ENCODE peak calls at places on chromosomes 7 and 10, in nine cellular contexts. F is psoas muscle, S is heart right ventricle, C is tibial artery, M is left ventricle myocardium inferior, L is foreskin fibroblast, A is pancreas, K is gastrocnemius medialis, O is bronchial epithelial cell. J is an unnamed sample.

GRCh38 chr7:92835851-92836488 is 403 bp downstream of the CDK6 start:
- DNase-seq in S (no peak), A (peak), C (peak), L (peak), M (peak), F (peak), O (no peak), K (no peak), J (peak)

GRCh38 chr10:38008006-38008405 is 2.5 kb upstream of the ZNF33A start:
- DNase-seq in S (no peak), M (no peak), O (peak), L (no peak), K (no peak), F (no peak), C (no peak), A (no peak), J (no peak)

GRCh38 chr10:27723436-27723835 is 22.2 kb downstream of the MKX start:
- DNase-seq in L (peak), A (no peak), C (no peak), O (no peak), M (no peak), F (no peak), K (no peak), S (no peak), J (no peak)

GRCh38 chr7:149496642-149497391 is 792 bp downstream of the ZNF746 start:
- DNase-seq in C (peak), K (no peak), A (peak), M (peak), O (peak), L (peak), S (peak), F (peak), J (peak)

GRCh38 chr10:34292675-34293074 is 522.4 kb downstream of the PARD3 start:
- DNase-seq in C (no peak), M (no peak), F (no peak), A (no peak), L (peak), K (no peak), S (no peak), O (no peak), J (no peak)

GRCh38 chr10:131679926-131680325 is 220.9 kb upstream of the PPP2R2D start:
- DNase-seq in O (no peak), S (no peak), L (no peak), K (no peak), M (no peak), F (no peak), C (no peak), A (no peak), J (no peak)

GRCh38 chr10:123024540-123024939 is 15.7 kb downstream of the ACADSB start:
- DNase-seq in L (no peak), M (no peak), F (no peak), S (no peak), A (no peak), K (no peak), O (no peak), C (no peak), J (no peak)

GRCh38 chr7:127986581-127987461 is 44.4 kb downstream of the LRRC4 start:
- DNase-seq in S (peak), O (no peak), A (peak), M (peak), K (no peak), F (no peak), C (peak), L (no peak), J (no peak)

GRCh38 chr10:93462881-93463280 is 19.3 kb downstream of the MYOF start:
- DNase-seq in O (no peak), L (peak), M (no peak), K (no peak), A (no peak), C (no peak), F (no peak), S (no peak), J (peak)

GRCh38 chr7:45663167-45663921 is 89.2 kb downstream of the ADCY1 start:
- DNase-seq in C (no peak), S (peak), O (no peak), M (peak), F (peak), L (peak), K (no peak), A (peak), J (peak)

GRCh38 chr10:125608474-125608873 is 74.5 kb downstream of the TEX36 start:
- DNase-seq in S (no peak), F (no peak), M (no peak), L (no peak), K (no peak), A (no peak), C (no peak), O (no peak), J (no peak)

GRCh38 chr7:116236020-116236630 is 25.8 kb downstream of the TES start:
- DNase-seq in S (no peak), M (no peak), A (no peak), C (peak), F (no peak), K (peak), O (no peak), L (peak), J (peak)

GRCh38 chr7:11213246-11213645 is 239.6 kb downstream of the PHF14 start:
- DNase-seq in S (no peak), L (no peak), O (no peak), F (no peak), M (no peak), A (no peak), C (no peak), K (no peak), J (no peak)

GRCh38 chr7:44097064-44097932 is 6.8 kb upstream of the AEBP1 start:
- DNase-seq in C (no peak), M (no peak), S (no peak), L (no peak), O (no peak), F (no peak), K (no peak), A (no peak), J (no peak)

GRCh38 chr7:151381333-151382078 is 28.3 kb downstream of the WDR86 start:
- DNase-seq in S (no peak), A (no peak), L (no peak), C (no peak), O (no peak), M (no peak), F (no peak), K (no peak), J (no peak)

GRCh38 chr7:94367940-94368339 is 26.8 kb upstream of the COL1A2 start:
- DNase-seq in L (peak), K (no peak), C (no peak), S (no peak), F (no peak), O (no peak), M (no peak), A (no peak), J (peak)

GRCh38 chr7:25073451-25073850 is 51.6 kb downstream of the CYCS start:
- DNase-seq in K (no peak), M (no peak), F (no peak), L (peak), O (no peak), C (no peak), S (no peak), A (no peak), J (peak)

GRCh38 chr7:112271162-112271561 is 64.7 kb downstream of the ZNF277 start:
- DNase-seq in L (no peak), K (no peak), C (no peak), A (no peak), S (no peak), F (no peak), O (no peak), M (no peak), J (no peak)

GRCh38 chr7:136958016-136958415 is 89.6 kb downstream of the CHRM2 start:
- DNase-seq in C (no peak), O (no peak), L (no peak), M (no peak), S (no peak), K (no peak), F (no peak), A (no peak), J (peak)

GRCh38 chr10:28120043-28120749 is 121.3 kb upstream of the ODAD2 start:
- DNase-seq in M (no peak), K (no peak), A (no peak), L (peak), O (no peak), F (no peak), C (no peak), S (no peak), J (no peak)

GRCh38 chr7:12685550-12685949 is 1.9 kb upstream of the ARL4A start:
- DNase-seq in M (no peak), O (no peak), C (peak), A (no peak), K (peak), L (peak), F (no peak), S (peak), J (peak)

GRCh38 chr10:74586088-74586585 is 240.3 kb upstream of the KAT6B start:
- DNase-seq in O (no peak), S (no peak), M (no peak), K (no peak), A (no peak), C (no peak), L (peak), F (no peak), J (no peak)

GRCh38 chr7:48246073-48246472 is 74.8 kb downstream of the ABCA13 start:
- DNase-seq in O (no peak), K (no peak), L (no peak), A (no peak), S (no peak), F (no peak), C (peak), M (no peak), J (no peak)

GRCh38 chr7:112550468-112551060 is 69.8 kb downstream of the LSMEM1 start:
- DNase-seq in F (no peak), L (peak), A (no peak), K (no peak), S (no peak), M (no peak), C (no peak), O (peak), J (peak)

GRCh38 chr7:113945018-113945938 is 26.5 kb upstream of the PPP1R3A start:
- DNase-seq in L (peak), O (peak), M (no peak), F (no peak), K (no peak), A (no peak), S (no peak), C (no peak), J (no peak)

GRCh38 chr7:156459582-156459981 is 181.0 kb upstream of the RNF32 start:
- DNase-seq in A (no peak), S (no peak), L (no peak), F (no peak), M (no peak), O (no peak), K (no peak), C (no peak), J (no peak)

GRCh38 chr7:191105-192034 is 1.0 kb upstream of the FAM20C start:
- DNase-seq in L (peak), S (peak), C (peak), O (peak), M (peak), F (peak), A (no peak), K (peak), J (peak)

GRCh38 chr7:101918426-101918825 is 101.0 kb downstream of the CUX1 start:
- DNase-seq in O (no peak), K (peak), L (no peak), A (no peak), C (peak), M (no peak), S (no peak), F (no peak), J (no peak)

GRCh38 chr10:90051053-90051452 is 349.7 kb downstream of the KIF20B start:
- DNase-seq in O (peak), M (no peak), C (no peak), L (no peak), A (no peak), K (no peak), S (no peak), F (no peak), J (no peak)

GRCh38 chr7:118053353-118053752 is 130.6 kb upstream of the LSM8 start:
- DNase-seq in A (no peak), C (no peak), M (no peak), O (peak), K (no peak), S (no peak), L (no peak), F (no peak), J (no peak)

GRCh38 chr7:109246330-109247077 is 676.8 kb downstream of the DNAJB9 start:
- DNase-seq in F (no peak), C (no peak), M (no peak), K (no peak), A (no peak), S (no peak), L (peak), O (peak), J (peak)

GRCh38 chr7:104643587-104644217 is 315.3 kb downstream of the LHFPL3 start:
- DNase-seq in L (peak), A (no peak), S (no peak), C (no peak), K (no peak), O (peak), F (no peak), M (no peak), J (peak)

GRCh38 chr7:150781016-150781415 is 19.1 kb downstream of the TMEM176B start:
- DNase-seq in A (no peak), C (no peak), F (no peak), K (no peak), M (no peak), S (no peak), L (peak), O (peak), J (peak)

GRCh38 chr10:21315321-21316220 is 209.9 kb downstream of the SKIDA1 start:
- DNase-seq in K (peak), A (peak), C (peak), M (peak), O (peak), S (peak), F (peak), L (peak), J (peak)

GRCh38 chr7:104625956-104626355 is 297.6 kb downstream of the LHFPL3 start:
- DNase-seq in A (no peak), M (no peak), O (peak), S (no peak), K (no peak), C (no peak), F (no peak), L (no peak), J (no peak)

GRCh38 chr7:15914611-15915010 is 228.1 kb upstream of the MEOX2 start:
- DNase-seq in L (no peak), A (no peak), S (no peak), C (no peak), M (no peak), O (no peak), K (no peak), F (no peak), J (no peak)

GRCh38 chr10:126042906-126043305 is 146.5 kb downstream of the FANK1 start:
- DNase-seq in K (no peak), M (no peak), O (no peak), S (no peak), C (no peak), A (no peak), L (no peak), F (no peak), J (no peak)

GRCh38 chr10:77416327-77417135 is 221.1 kb downstream of the KCNMA1 start:
- DNase-seq in F (no peak), O (peak), L (peak), K (no peak), S (no peak), A (no peak), M (no peak), C (no peak), J (peak)

GRCh38 chr10:121450247-121450646 is 148.0 kb downstream of the FGFR2 start:
- DNase-seq in F (no peak), S (no peak), O (no peak), A (no peak), C (no peak), M (no peak), L (no peak), K (no peak), J (no peak)

GRCh38 chr10:121449457-121450045 is 148.7 kb downstream of the FGFR2 start:
- DNase-seq in K (no peak), M (no peak), L (no peak), S (no peak), C (no peak), F (no peak), O (no peak), A (no peak), J (no peak)

GRCh38 chr10:121452581-121452980 is 145.7 kb downstream of the FGFR2 start:
- DNase-seq in M (no peak), F (no peak), K (no peak), S (no peak), A (no peak), C (no peak), L (no peak), O (no peak), J (no peak)

GRCh38 chr10:121453160-121453559 is 145.1 kb downstream of the FGFR2 start:
- DNase-seq in C (no peak), M (no peak), A (no peak), K (no peak), S (no peak), O (no peak), L (no peak), F (no peak), J (no peak)

DNA sequence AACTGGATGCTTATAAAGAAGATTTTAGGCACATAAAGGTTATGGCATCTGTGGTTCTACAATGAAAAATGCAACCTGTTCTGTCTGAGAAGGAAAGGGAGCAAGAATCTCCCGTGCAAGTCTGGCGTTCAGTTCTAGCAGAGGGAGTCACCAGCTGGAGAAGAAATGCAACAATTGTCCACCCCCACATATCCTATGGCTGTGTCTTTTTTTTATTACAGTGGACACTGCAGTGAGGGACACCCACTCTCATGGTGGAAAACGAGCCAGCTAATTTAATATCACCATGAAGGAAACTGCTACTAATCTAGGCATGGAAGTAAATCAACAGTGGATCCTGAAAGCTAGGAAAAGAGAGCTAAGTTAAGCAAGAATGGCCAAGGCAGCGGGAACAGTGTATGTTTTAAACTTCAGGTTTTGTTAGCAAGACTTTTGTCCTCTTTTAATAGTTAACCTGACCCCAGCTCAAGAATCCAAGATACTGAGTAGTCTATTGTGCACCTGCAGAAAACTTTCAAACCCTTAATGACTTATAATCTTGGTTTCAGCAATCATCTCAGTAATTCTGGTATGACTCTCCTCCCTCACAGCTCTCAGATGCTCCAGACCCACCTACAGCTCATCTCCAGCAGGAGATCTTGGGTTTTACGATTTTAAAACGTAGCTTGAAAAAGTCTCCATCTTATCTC is 149.3 kb downstream of the FGFR2 start:
- DNase-seq in K (no peak), F (no peak), O (no peak), M (no peak), C (no peak), S (no peak), A (no peak), L (no peak), J (no peak)
- TF ChIP-seq CTCF in K (no peak), F (no peak), O (no peak), M (no peak), C (no peak), S (no peak), A (no peak), L (no peak), J (no peak)

GRCh38 chr10:111037868-111038267 is 39.0 kb upstream of the ADRA2A start:
- DNase-seq in F (no peak), S (no peak), C (no peak), L (peak), A (no peak), M (no peak), K (no peak), O (no peak), J (no peak)
- H3K4me3 ChIP-seq in F (no peak), S (no peak), C (no peak), L (no peak), A (no peak), M (no peak), K (no peak), O (no peak), J (no peak)

GRCh38 chr10:68901106-68901927 is at the start of gene DDX50:
- DNase-seq in M (peak), F (peak), C (peak), A (peak), S (peak), K (peak), L (peak), O (peak), J (peak)
- TF ChIP-seq CTCF in M (peak), F (peak), C (peak), A (no peak), S (no peak), K (peak), L (no peak), O (no peak), J (peak)

GRCh38 chr7:132996581-132997242 is 85.2 kb downstream of the CHCHD3 start:
- DNase-seq in K (no peak), A (no peak), F (no peak), O (peak), S (no peak), M (no peak), L (no peak), C (no peak), J (no peak)

GRCh38 chr7:132997505-132997904 is 84.4 kb downstream of the CHCHD3 start:
- DNase-seq in L (no peak), A (no peak), M (no peak), F (no peak), S (no peak), K (no peak), C (no peak), O (no peak), J (no peak)

GRCh38 chr7:132999845-133000244 is 82.0 kb downstream of the CHCHD3 start:
- DNase-seq in M (no peak), K (no peak), O (no peak), A (no peak), C (no peak), L (no peak), F (no peak), S (no peak), J (no peak)

GRCh38 chr7:133001727-133002126 is 80.2 kb downstream of the CHCHD3 start:
- DNase-seq in M (no peak), O (no peak), L (no peak), S (no peak), A (no peak), K (no peak), C (no peak), F (no peak), J (no peak)

DNA sequence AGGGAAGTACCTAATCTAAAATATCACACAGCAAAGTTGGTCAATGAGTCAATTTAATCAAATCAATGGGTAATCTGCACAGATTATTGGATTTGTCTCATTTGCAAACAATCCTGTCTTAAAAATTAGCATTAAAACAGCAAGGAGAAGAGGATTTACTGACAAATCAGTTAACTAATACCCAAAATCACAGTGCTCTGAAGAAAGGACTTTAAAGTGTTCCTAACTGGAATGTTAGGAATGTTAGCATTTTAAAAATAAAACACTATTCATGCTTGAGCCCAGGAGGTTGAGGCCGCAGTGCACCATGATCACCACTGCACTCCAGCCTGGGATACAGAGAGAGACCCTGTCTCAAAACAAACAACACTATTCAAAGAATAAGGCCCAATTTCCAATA is 83.1 kb downstream of the CHCHD3 start:
- DNase-seq in L (no peak), S (no peak), O (no peak), M (no peak), F (no peak), K (no peak), A (no peak), C (no peak), J (no peak)
- H3K4me3 ChIP-seq in L (no peak), S (no peak), O (no peak), M (no peak), F (no peak), K (no peak), A (no peak), C (no peak), J (no peak)

DNA sequence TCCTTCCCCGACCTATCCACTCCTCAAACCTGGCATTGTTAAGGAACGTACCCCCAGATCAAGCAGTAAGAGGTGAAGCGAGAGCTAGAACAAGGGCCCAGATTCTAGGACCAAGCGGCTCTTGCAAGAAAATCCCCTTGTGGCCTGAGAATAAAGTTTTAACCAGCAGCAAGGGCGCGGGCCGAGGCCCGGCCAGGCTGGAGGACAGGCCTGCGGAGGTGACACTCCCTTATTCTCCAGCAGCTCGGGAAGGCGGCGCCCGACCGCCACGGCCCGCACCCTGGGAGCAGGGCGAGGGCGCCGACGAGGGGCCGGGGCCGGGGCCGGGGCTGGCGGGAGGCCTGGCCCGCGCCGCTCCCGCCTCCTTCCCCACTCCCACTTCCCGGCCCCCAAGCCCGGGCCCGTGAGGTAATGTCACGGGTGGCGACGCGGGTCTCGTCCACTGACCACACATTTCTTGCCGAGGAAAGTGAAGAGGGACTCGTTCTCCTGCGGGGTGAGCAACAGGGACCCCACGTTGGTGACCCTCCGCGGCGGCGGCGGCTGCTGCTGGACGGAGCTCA is 551 bp downstream of the WASL start:
- DNase-seq in A (peak), F (peak), O (no peak), L (peak), S (peak), M (peak), K (peak), C (peak), J (peak)
- TF ChIP-seq CTCF in A (no peak), F (no peak), O (no peak), L (no peak), S (no peak), M (peak), K (no peak), C (no peak), J (peak)